ENCODE peak calls at places on chromosomes 13 and 19, in five cellular contexts. N, M, L, U and Q are unnamed samples. For H3K36me3, the result is how much of the 10 kb centered on the place peaks cover.

GRCh38 chr13:49995535-49996165 is 1.2 kb upstream of the TRIM13 start:
- DNase-seq in N (no peak), M (no peak), L (peak), U (no peak), Q (no peak)

GRCh38 chr19:38449518-38449917 is 16.0 kb downstream of the RYR1 start:
- DNase-seq in N (no peak), M (no peak), L (no peak), U (no peak), Q (no peak)

GRCh38 chr13:101139076-101139475 is 277.2 kb downstream of the NALCN start:
- DNase-seq in N (no peak), M (no peak), L (peak), U (no peak), Q (no peak)

GRCh38 chr19:8340341-8341096 is 2.5 kb downstream of the KANK3 start:
- DNase-seq in N (no peak), M (peak), L (no peak), U (no peak), Q (no peak)

GRCh38 chr19:1265611-1266115 is 3.5 kb upstream of the CIRBP start:
- DNase-seq in N (peak), M (peak), L (peak), U (no peak), Q (no peak)

GRCh38 chr19:29311391-29311790 is 98.4 kb upstream of the UQCRFS1 start:
- DNase-seq in N (no peak), M (no peak), L (no peak), U (no peak), Q (no peak)

GRCh38 chr13:29497137-29497654 is 98.3 kb downstream of the SLC7A1 start:
- DNase-seq in N (no peak), M (peak), L (peak), U (peak), Q (no peak)

GRCh38 chr13:33172911-33173310 is 112.6 kb downstream of the STARD13 start:
- DNase-seq in N (no peak), M (no peak), L (peak), U (no peak), Q (no peak)

GRCh38 chr13:52845334-52845761 is 3.1 kb downstream of the PCDH8 start:
- DNase-seq in N (no peak), M (no peak), L (no peak), U (peak), Q (no peak)

GRCh38 chr19:51398096-51398704 is 7.8 kb upstream of the C19orf84 start:
- DNase-seq in N (no peak), M (no peak), L (peak), U (peak), Q (no peak)

GRCh38 chr19:35913589-35913988 is 5.5 kb upstream of the TYROBP start:
- DNase-seq in N (no peak), M (no peak), L (peak), U (no peak), Q (no peak)

GRCh38 chr13:35512271-35512920 is 35.9 kb upstream of the MAB21L1 start:
- DNase-seq in N (no peak), M (no peak), L (peak), U (no peak), Q (peak)

GRCh38 chr19:12723643-12724426 is at the start of gene TNPO2:
- DNase-seq in N (peak), M (peak), L (peak), U (peak), Q (no peak)

GRCh38 chr19:12726988-12727316 is 3.2 kb upstream of the TNPO2 start:
- DNase-seq in N (no peak), M (no peak), L (no peak), U (no peak), Q (no peak)

GRCh38 chr19:12730054-12730453 is 4.4 kb downstream of the TRIR start:
- DNase-seq in N (no peak), M (no peak), L (no peak), U (no peak), Q (no peak)

GRCh38 chr19:12731337-12731736 is 3.1 kb downstream of the TRIR start:
- DNase-seq in N (no peak), M (no peak), L (no peak), U (no peak), Q (no peak)

DNA sequence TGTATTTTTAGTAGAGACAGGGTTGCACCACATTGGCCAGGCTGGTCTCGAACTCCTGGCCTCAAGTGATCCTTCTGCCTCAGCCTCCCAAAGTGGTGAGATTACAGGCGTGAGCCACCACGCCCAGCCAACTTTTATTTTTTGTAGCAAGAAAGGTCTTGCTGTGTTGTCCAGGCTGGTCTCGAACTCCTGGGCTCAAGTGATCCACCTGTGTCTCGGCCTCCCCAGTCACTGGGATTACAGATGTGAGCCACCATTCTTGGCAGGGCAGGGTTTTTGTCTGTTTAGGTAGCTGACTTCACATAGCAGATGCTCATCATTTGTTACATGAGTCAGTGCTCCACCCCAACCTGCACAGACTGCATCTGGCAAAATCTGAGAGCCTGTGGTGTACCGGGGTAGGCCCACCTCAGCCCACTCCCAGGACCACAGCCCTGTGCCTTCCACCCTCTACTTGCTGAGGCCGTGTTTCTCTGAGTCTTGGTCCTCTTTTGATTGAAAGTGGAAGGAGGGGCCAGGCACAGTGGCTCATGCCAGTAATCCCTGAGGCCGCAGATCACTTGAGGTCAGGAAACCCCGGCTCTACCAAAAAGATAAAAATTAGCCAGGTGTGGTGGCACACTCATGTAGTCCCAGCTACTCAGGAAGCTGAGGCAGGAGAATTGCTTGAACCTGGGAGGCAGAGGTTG is 4.2 kb upstream of the TNPO2 start:
- DNase-seq in N (no peak), M (no peak), L (no peak), U (no peak), Q (no peak)
- H3K36me3 ChIP-seq in N (under half), M (under half), L (under half), U (under half), Q (under half)

DNA sequence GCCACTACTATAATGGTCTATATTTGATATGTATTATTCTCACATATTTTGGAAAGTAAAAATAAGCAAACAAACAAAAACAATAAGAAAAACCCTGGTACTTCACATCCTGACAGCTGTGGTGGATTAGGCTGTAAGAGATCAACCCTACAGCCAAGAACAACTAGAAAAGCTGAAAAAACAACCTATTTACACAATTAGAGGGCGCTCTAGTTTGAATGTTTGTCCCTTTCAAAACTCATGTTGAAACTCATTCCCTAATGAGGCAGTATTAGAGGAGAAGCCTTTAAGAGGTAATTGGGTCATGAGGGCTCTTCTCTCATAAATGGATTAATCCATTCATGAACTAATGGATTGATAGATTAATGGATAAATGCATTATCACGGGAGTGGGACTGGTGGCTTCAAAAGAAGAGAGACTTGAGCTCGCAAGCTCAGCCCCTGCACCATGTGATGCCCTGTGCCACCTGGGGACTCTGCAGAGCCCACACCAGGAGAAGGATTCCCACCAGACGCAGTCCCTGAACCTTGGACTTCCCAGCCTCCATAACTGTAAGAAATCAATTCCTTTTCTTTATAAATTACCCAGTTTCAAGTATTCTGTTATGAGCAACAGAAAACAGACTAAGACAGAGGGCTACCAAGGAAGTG is 733.9 kb upstream of the ARGLU1 start:
- DNase-seq in N (no peak), M (no peak), L (no peak), U (peak), Q (no peak)
- TF ChIP-seq CTCF in N (no peak), M (no peak), L (peak), U (peak), Q (no peak)

DNA sequence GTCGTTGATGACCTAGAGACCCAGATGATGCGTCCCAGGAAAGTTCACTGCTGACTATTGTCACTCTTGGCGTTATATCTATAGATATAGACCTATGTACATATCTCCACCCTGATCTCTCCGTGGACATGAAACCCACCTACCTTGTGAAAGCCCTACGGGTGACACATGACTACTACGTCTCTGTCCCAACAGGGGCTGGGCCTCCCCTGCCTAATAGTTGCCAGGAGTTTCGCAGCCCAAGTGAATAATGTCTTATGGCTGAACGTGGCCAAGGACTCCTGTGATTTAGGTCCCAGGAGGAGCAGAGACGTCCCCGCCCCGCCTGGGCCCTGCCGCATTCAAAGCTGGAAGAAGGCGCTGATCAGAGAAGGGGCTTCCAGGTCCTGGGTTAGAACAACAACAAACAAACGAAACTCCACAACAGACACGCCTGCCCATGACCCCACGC is 4.9 kb upstream of the POU4F1 start:
- DNase-seq in N (no peak), M (no peak), L (no peak), U (no peak), Q (no peak)
- H3K4me3 ChIP-seq in N (peak), M (peak), L (peak), U (peak), Q (no peak)

GRCh38 chr13:85638265-85638664 is 161.0 kb downstream of the SLITRK6 start:
- DNase-seq in N (no peak), M (no peak), L (no peak), U (no peak), Q (no peak)

GRCh38 chr13:85631801-85632200 is 167.4 kb downstream of the SLITRK6 start:
- DNase-seq in N (no peak), M (no peak), L (no peak), U (no peak), Q (peak)

GRCh38 chr13:85632526-85633215 is 166.5 kb downstream of the SLITRK6 start:
- DNase-seq in N (no peak), M (no peak), L (peak), U (no peak), Q (no peak)
- H3K36me3 ChIP-seq in N (under half), M (under half), L (under half), U (under half), Q (under half)